ENCODE peak calls at places on chromosome 20, in four cellular contexts. V is K562, U is GM12891, I is GM12878. E is an unnamed sample.

GRCh38 chr20:8527998-8528397 is 395.9 kb downstream of the PLCB1 start:
- DNase-seq in V (no peak), I (peak), U (no peak), E (no peak)

GRCh38 chr20:4153251-4153650 is 137.9 kb upstream of the RNF24 start:
- DNase-seq in I (no peak), U (no peak), V (no peak), E (no peak)

GRCh38 chr20:63708301-63709148 is 686 bp downstream of the ZGPAT start:
- DNase-seq in I (no peak), U (no peak), V (peak), E (no peak)

GRCh38 chr20:12775041-12775440 is 233.7 kb upstream of the SPTLC3 start:
- DNase-seq in U (no peak), V (no peak), I (no peak), E (no peak)

GRCh38 chr20:2798814-2799213 is 1.6 kb downstream of the CPXM1 start:
- DNase-seq in U (no peak), I (no peak), V (no peak), E (no peak)

GRCh38 chr20:58242824-58243223 is 14.4 kb upstream of the ANKRD60 start:
- DNase-seq in V (no peak), U (no peak), I (no peak), E (no peak)

GRCh38 chr20:40604416-40604815 is 84.6 kb downstream of the MAFB start:
- DNase-seq in V (no peak), U (no peak), I (no peak), E (no peak)

GRCh38 chr20:4101271-4101670 is 85.9 kb upstream of the RNF24 start:
- DNase-seq in V (no peak), U (no peak), I (no peak), E (no peak)

GRCh38 chr20:41213150-41213820 is 75.9 kb downstream of the PLCG1 start:
- DNase-seq in V (no peak), I (no peak), U (no peak), E (no peak)

GRCh38 chr20:4470375-4470774 is 251.3 kb upstream of the PRND start:
- DNase-seq in V (no peak), I (no peak), U (no peak), E (no peak)

GRCh38 chr20:10303852-10304251 is 85.2 kb downstream of the SNAP25 start:
- DNase-seq in V (no peak), U (no peak), I (no peak), E (no peak)

GRCh38 chr20:528923-529594 is 14.5 kb downstream of the CSNK2A1 start:
- DNase-seq in I (no peak), U (no peak), V (no peak), E (no peak)
- TF ChIP-seq POLR2AphosphoS5 in I (no peak), U (no peak), V (no peak), E (no peak)

DNA sequence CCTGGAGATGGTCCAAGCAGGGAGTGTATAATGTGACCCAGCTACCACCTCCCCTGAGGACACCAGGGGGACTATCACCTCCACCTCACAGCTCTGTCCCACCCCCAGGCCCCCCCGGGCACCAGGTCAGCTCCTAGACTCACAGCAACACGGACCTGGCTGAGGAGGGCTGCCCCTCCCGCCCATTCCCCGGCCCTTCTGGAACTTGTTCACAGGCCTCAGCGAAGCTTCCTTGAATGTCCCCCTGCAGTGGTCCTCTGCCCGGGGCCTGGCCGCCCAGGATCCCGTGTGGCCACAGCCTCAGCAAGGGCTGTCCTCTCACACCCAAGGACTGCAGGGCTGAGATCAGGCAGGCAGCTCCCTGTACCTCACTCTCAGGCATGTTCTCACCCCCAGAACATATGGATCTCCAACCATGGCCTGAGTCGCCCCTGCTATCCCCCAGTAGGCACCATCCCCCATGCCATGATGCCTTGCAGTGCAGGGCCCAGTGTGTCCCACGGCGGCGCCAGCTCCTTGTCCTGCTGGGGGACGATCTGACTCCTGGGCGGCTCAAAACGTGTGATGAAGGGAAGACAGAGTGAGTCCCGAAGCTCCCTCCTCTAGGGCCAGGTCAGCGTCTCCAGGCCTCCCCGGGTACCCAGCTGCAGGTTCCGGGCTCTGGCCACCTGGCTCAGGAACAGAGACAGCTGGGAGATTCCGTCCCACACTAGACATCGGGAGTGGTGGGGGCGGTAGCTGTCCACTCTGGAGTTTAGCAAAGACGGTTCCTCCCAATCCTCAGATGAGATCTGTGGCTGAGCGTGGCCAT is 158.4 kb downstream of the TAF4 start:
- DNase-seq in U (no peak), V (no peak), I (no peak), E (no peak)
- TF ChIP-seq SPI1 in U (no peak), V (no peak), I (no peak), E (no peak)

GRCh38 chr20:23159923-23160445 is 73.9 kb upstream of the CD93 start:
- DNase-seq in I (no peak), U (no peak), V (no peak), E (no peak)

GRCh38 chr20:23156170-23156841 is 70.2 kb upstream of the CD93 start:
- DNase-seq in I (no peak), U (no peak), V (no peak), E (peak)

GRCh38 chr20:23156842-23157423 is 70.8 kb upstream of the CD93 start:
- DNase-seq in V (no peak), I (no peak), U (no peak), E (no peak)

GRCh38 chr20:23159256-23159922 is 73.3 kb upstream of the CD93 start:
- DNase-seq in V (no peak), U (no peak), I (no peak), E (no peak)

DNA sequence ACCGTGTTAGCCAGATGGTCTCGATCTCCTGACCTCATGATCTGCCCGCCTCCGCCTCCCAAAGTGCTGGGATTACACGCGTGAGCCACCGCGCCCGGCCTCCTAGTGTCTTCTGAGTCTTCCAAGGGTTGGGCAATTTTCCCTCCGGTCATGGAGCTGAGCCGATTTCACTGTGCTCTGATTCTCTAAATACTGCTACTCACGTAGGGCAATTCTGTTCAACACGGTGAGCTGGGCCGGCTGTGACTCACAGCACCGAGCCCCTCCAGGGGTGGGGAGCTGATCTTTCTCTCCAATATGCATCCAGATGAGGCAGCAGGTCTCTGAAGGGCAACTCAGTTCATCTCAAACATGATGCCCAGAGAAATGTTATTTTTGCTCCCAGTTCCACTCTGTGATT is 71.6 kb upstream of the CD93 start:
- DNase-seq in V (no peak), U (no peak), I (no peak), E (no peak)
- TF ChIP-seq POLR2AphosphoS5 in V (no peak), U (no peak), I (no peak), E (no peak)

GRCh38 chr20:32737371-32738223 is 5.7 kb downstream of the COMMD7 start:
- DNase-seq in U (no peak), I (no peak), V (no peak), E (no peak)

GRCh38 chr20:32743237-32744112 is at the start of gene COMMD7:
- DNase-seq in I (peak), U (peak), V (peak), E (peak)

GRCh38 chr20:32741151-32741550 is 2.1 kb downstream of the COMMD7 start:
- DNase-seq in V (no peak), I (no peak), U (no peak), E (no peak)

GRCh38 chr20:32742322-32743236 is 688 bp downstream of the COMMD7 start:
- DNase-seq in I (no peak), V (no peak), U (no peak), E (no peak)
- TF ChIP-seq SPI1 in I (no peak), V (no peak), U (no peak), E (no peak)

GRCh38 chr20:47066484-47067270 is 172.0 kb downstream of the EYA2 start:
- DNase-seq in V (no peak), U (no peak), I (no peak), E (no peak)

GRCh38 chr20:47071646-47072185 is 177.1 kb downstream of the EYA2 start:
- DNase-seq in U (no peak), I (no peak), V (no peak), E (no peak)

GRCh38 chr20:47070176-47070575 is 175.5 kb downstream of the EYA2 start:
- DNase-seq in V (no peak), U (no peak), I (no peak), E (no peak)

GRCh38 chr20:47063808-47064207 is 169.2 kb downstream of the EYA2 start:
- DNase-seq in I (no peak), V (no peak), U (no peak), E (no peak)

DNA sequence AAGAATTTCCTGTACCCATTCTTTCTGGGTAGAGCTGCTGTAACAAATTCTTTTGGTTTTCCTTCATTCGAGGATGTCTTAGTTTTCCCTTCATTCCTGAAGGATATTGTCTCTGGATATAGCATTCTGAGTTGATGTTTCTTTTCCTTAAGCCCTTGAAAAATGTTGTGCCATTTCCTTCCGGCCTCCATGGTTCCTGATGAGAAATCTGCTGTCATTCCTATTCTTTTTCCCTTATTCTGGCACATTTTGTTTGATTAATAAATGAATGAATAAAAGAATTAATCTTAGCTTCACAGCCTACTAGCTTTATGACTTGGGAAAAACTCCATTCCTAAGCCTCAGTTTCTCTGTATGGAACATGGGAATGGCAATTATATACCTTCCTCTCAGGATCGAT is 173.1 kb downstream of the EYA2 start:
- DNase-seq in I (no peak), U (no peak), V (no peak), E (no peak)
- TF ChIP-seq POLR2AphosphoS5 in I (no peak), U (no peak), V (no peak), E (no peak)

GRCh38 chr20:54058420-54059139 is 11.8 kb downstream of the BCAS1 start:
- DNase-seq in V (no peak), U (no peak), I (no peak), E (no peak)
- TF ChIP-seq SPI1 in V (no peak), U (no peak), I (no peak), E (no peak)

GRCh38 chr20:47725248-47725973 is 59.9 kb downstream of the SULF2 start:
- DNase-seq in I (peak), V (peak), U (peak), E (peak)

GRCh38 chr20:47724910-47725247 is 60.4 kb downstream of the SULF2 start:
- DNase-seq in I (no peak), V (no peak), U (no peak), E (no peak)

GRCh38 chr20:47727909-47728361 is 57.3 kb downstream of the SULF2 start:
- DNase-seq in U (no peak), I (no peak), V (no peak), E (no peak)

GRCh38 chr20:47726632-47727031 is 58.6 kb downstream of the SULF2 start:
- DNase-seq in U (no peak), I (no peak), V (no peak), E (no peak)

DNA sequence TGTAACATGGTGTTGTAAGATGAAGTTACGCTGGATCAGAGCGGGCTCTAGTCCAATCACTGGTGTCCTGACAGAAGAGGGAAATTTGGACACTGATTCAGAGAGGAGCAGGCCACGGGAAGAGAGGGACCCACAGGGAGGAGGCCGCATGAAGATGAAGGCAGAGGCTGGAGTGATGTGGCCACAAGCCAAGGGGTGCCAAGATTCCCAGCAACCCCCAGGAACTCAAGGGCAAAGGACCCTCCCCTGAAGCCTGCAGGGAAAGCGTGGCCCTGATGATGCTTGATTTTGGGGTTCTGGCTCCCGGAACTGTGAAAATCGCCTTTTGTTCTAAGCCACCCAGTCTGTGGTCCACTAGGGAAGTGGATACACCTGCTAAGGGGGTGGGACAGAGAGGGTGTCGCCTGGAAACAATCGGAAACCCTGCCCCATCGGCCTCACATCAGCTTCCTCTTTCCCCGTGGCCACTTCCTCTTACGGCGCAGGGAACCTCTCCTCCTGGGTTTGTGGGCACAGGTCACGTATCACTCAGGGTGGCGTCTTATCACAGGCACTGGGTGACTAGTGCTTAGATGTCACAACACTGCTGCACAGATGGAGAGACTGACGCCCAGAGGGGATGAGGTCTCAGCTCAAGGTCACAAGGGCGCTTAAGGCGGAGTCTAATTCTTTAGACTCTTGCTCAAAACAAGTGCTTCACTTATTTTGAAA is 58.0 kb downstream of the SULF2 start:
- DNase-seq in V (no peak), U (peak), I (peak), E (peak)
- TF ChIP-seq POLR2AphosphoS5 in V (no peak), U (no peak), I (no peak), E (peak)

GRCh38 chr20:37759761-37760209 is 66.0 kb downstream of the CTNNBL1 start:
- DNase-seq in V (no peak), I (no peak), U (no peak), E (no peak)

GRCh38 chr20:37760322-37760721 is 66.5 kb downstream of the CTNNBL1 start:
- DNase-seq in I (no peak), U (no peak), V (no peak), E (no peak)

GRCh38 chr20:37763105-37763504 is 69.3 kb downstream of the CTNNBL1 start:
- DNase-seq in U (no peak), V (no peak), I (no peak), E (no peak)

GRCh38 chr20:37764333-37764935 is 70.6 kb downstream of the CTNNBL1 start:
- DNase-seq in V (no peak), U (no peak), I (no peak), E (no peak)
- TF ChIP-seq SPI1 in V (no peak), U (no peak), I (no peak), E (no peak)

DNA sequence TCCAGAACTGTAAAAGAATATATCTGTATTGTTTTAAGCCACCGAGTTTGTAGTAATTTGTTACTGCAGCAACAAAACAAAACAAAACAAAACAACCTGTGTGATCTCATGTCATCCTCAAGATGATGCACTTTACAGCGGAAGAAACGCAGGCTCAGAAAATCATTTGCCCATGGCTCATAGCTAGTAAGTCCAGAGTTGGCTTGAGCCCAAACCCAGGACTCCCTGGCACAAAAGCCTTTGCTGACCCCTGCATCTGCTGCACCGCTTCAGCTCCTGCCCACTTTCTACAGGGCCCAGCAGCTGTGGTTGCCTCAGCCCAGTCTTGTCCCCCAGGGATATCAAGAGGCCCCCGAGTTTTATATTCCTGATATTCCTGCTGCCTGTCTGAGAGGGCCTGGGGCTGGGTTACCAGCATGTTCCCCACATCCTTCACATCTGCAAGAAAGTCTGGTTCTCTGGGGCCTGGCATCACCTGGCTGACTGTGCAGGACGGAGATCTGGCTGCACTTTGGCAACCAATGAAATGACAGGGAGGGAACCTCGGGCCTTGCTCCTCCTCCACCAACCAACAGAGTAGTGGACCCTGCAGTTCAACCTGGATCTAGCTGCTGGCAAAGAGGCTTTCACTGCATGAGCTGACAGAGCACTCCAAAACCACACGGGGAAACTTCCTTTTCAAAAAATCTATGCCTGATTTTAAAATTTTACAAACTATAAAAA is 56.8 kb downstream of the JPH2 start:
- DNase-seq in V (no peak), U (no peak), I (no peak), E (no peak)
- TF ChIP-seq POLR2AphosphoS5 in V (no peak), U (no peak), I (no peak), E (no peak)